ENCODE peak calls at places on chromosome 15, in five cellular contexts. P is COR-L47; A is stimulated activated CD8-positive, alpha-beta memory T cell treated with anti-CD3 and anti-CD28 coated beads, Interleukin-4, amount 100 ng/mL, for 4 hours; Z is iris pigment epithelial cell; S is hypothalamus. O is an unnamed sample.

GRCh38 chr15:56468271-56468912 is 3.5 kb upstream of the MNS1 start:
- DNase-seq in P (no peak), A (no peak), Z (peak), S (no peak), O (no peak)

GRCh38 chr15:58331562-58331902 is 100.3 kb upstream of the LIPC start:
- DNase-seq in P (no peak), A (no peak), Z (no peak), S (no peak), O (no peak)

GRCh38 chr15:56929389-56929788 is 10.9 kb downstream of the TCF12 start:
- DNase-seq in P (no peak), A (no peak), Z (peak), S (no peak), O (no peak)

GRCh38 chr15:74024687-74025086 is 30.2 kb downstream of the PML start:
- DNase-seq in P (no peak), A (no peak), Z (no peak), S (no peak), O (no peak)

GRCh38 chr15:92326236-92326635 is 67.4 kb upstream of the ST8SIA2 start:
- DNase-seq in P (no peak), A (no peak), Z (no peak), S (no peak), O (no peak)

GRCh38 chr15:31013863-31014607 is 22.6 kb upstream of the MTMR10 start:
- DNase-seq in P (no peak), A (no peak), Z (no peak), S (no peak), O (no peak)

GRCh38 chr15:101014276-101014675 is 95.1 kb downstream of the LRRK1 start:
- DNase-seq in P (no peak), A (no peak), Z (no peak), S (no peak), O (no peak)

GRCh38 chr15:47588968-47589367 is 128.3 kb upstream of the SEMA6D start:
- DNase-seq in P (peak), A (no peak), Z (no peak), S (no peak), O (no peak)

GRCh38 chr15:77130315-77130930 is 59.5 kb upstream of the TSPAN3 start:
- DNase-seq in P (no peak), A (no peak), Z (no peak), S (no peak), O (no peak)

GRCh38 chr15:39434126-39434525 is 146.8 kb upstream of the THBS1 start:
- DNase-seq in P (no peak), A (no peak), Z (no peak), S (no peak), O (no peak)

GRCh38 chr15:68365770-68366169 is 66.2 kb downstream of the ITGA11 start:
- DNase-seq in P (no peak), A (no peak), Z (no peak), S (no peak), O (no peak)

GRCh38 chr15:58369261-58369699 is 62.5 kb upstream of the LIPC start:
- DNase-seq in P (no peak), A (no peak), Z (peak), S (no peak), O (no peak)

GRCh38 chr15:60396560-60396963 is 1.2 kb downstream of the ANXA2 start:
- DNase-seq in P (no peak), A (no peak), Z (no peak), S (no peak), O (no peak)

GRCh38 chr15:97902140-97902780 is 58.2 kb upstream of the ARRDC4 start:
- DNase-seq in P (no peak), A (no peak), Z (peak), S (no peak), O (no peak)

GRCh38 chr15:91380114-91380513 is 280.1 kb downstream of the SV2B start:
- DNase-seq in P (no peak), A (no peak), Z (no peak), S (no peak), O (no peak)

GRCh38 chr15:68184616-68185470 is 20.3 kb downstream of the CALML4 start:
- DNase-seq in P (no peak), A (no peak), Z (no peak), S (no peak), O (no peak)

GRCh38 chr15:58742424-58743160 is 6.9 kb downstream of the ADAM10 start:
- DNase-seq in P (no peak), A (no peak), Z (peak), S (no peak), O (no peak)

GRCh38 chr15:78000089-78000926 is 77.2 kb downstream of the TBC1D2B start:
- DNase-seq in P (peak), A (peak), Z (peak), S (peak), O (peak)

GRCh38 chr15:70741107-70741511 is 22.2 kb downstream of the UACA start:
- DNase-seq in P (no peak), A (no peak), Z (peak), S (no peak), O (no peak)

GRCh38 chr15:101317473-101317872 is 22.4 kb upstream of the SNRPA1 start:
- DNase-seq in P (no peak), A (no peak), Z (no peak), S (no peak), O (no peak)

GRCh38 chr15:65408370-65409283 is 14.1 kb downstream of the IGDCC4 start:
- DNase-seq in P (no peak), A (no peak), Z (peak), S (no peak), O (no peak)

GRCh38 chr15:97977734-97978133 is 17.2 kb downstream of the ARRDC4 start:
- DNase-seq in P (no peak), A (no peak), Z (no peak), S (no peak), O (no peak)

GRCh38 chr15:73897441-73898261 is 24.3 kb downstream of the TBC1D21 start:
- DNase-seq in P (no peak), A (no peak), Z (peak), S (no peak), O (no peak)

GRCh38 chr15:56794923-56795329 is 61.6 kb upstream of the ZNF280D start:
- DNase-seq in P (no peak), A (no peak), Z (no peak), S (no peak), O (no peak)

GRCh38 chr15:101189708-101190107 is 62.1 kb downstream of the CHSY1 start:
- DNase-seq in P (no peak), A (no peak), Z (no peak), S (no peak), O (no peak)

GRCh38 chr15:101091080-101092017 is 160.5 kb downstream of the CHSY1 start:
- DNase-seq in P (no peak), A (no peak), Z (peak), S (peak), O (no peak)

GRCh38 chr15:69881760-69882159 is 216.0 kb downstream of the TLE3 start:
- DNase-seq in P (no peak), A (no peak), Z (no peak), S (no peak), O (no peak)

GRCh38 chr15:65577129-65577996 is 33.6 kb downstream of the INTS14 start:
- DNase-seq in P (no peak), A (no peak), Z (no peak), S (no peak), O (no peak)

GRCh38 chr15:91374336-91374735 is 274.3 kb downstream of the SV2B start:
- DNase-seq in P (no peak), A (no peak), Z (no peak), S (no peak), O (no peak)